ENCODE peak calls at places on chromosome 17, in four cellular contexts. One of them, this sample, is unnamed.

GRCh38 chr17:71900830-71901229 is 220.0 kb upstream of the SOX9 start:
- DNase-seq in dorsolateral prefrontal cortex: no peak
- DNase-seq in A549: no peak
- DNase-seq in mesothelial cell of epicardium: no peak
- DNase-seq in this sample: no peak

GRCh38 chr17:36072431-36073121 is 8.5 kb downstream of the CCL18 start:
- DNase-seq in A549: peak; percentile 52
- DNase-seq in mesothelial cell of epicardium: no peak
- DNase-seq in dorsolateral prefrontal cortex: no peak
- DNase-seq in this sample: peak; percentile 84

GRCh38 chr17:46960152-46960551 is 18.9 kb downstream of the RPRML start:
- DNase-seq in dorsolateral prefrontal cortex: no peak
- DNase-seq in A549: no peak
- DNase-seq in mesothelial cell of epicardium: no peak
- DNase-seq in this sample: no peak

GRCh38 chr17:82031303-82031884 is at the start of gene RAC3:
- DNase-seq in mesothelial cell of epicardium: no peak
- DNase-seq in dorsolateral prefrontal cortex: no peak
- DNase-seq in A549: no peak
- DNase-seq in this sample: no peak

GRCh38 chr17:49904904-49905303 is 57.0 kb upstream of the TAC4 start:
- DNase-seq in dorsolateral prefrontal cortex: no peak
- DNase-seq in A549: no peak
- DNase-seq in mesothelial cell of epicardium: no peak
- DNase-seq in this sample: no peak

GRCh38 chr17:49730787-49731441 is 23.1 kb upstream of the SLC35B1 start:
- DNase-seq in A549: no peak
- DNase-seq in dorsolateral prefrontal cortex: no peak
- DNase-seq in mesothelial cell of epicardium: no peak
- DNase-seq in this sample: no peak

GRCh38 chr17:82647593-82648164 is 565 bp downstream of the WDR45B start:
- DNase-seq in mesothelial cell of epicardium: no peak
- DNase-seq in A549: no peak
- DNase-seq in dorsolateral prefrontal cortex: no peak
- DNase-seq in this sample: peak; percentile 45

GRCh38 chr17:4934173-4934979 is 2.3 kb downstream of the GP1BA start:
- DNase-seq in A549: no peak
- DNase-seq in dorsolateral prefrontal cortex: no peak
- DNase-seq in mesothelial cell of epicardium: no peak
- DNase-seq in this sample: no peak

GRCh38 chr17:41322264-41322902 is 6.9 kb upstream of the KRTAP17-1 start:
- DNase-seq in dorsolateral prefrontal cortex: no peak
- DNase-seq in mesothelial cell of epicardium: no peak
- DNase-seq in A549: peak; percentile 68
- DNase-seq in this sample: no peak

GRCh38 chr17:61219460-61219859 is 180.2 kb upstream of the TBX2 start:
- DNase-seq in mesothelial cell of epicardium: no peak
- DNase-seq in A549: no peak
- DNase-seq in dorsolateral prefrontal cortex: no peak
- DNase-seq in this sample: no peak
- TF ChIP-seq CTCF in mesothelial cell of epicardium: no peak
- TF ChIP-seq CTCF in A549: no peak
- TF ChIP-seq CTCF in dorsolateral prefrontal cortex: no peak
- TF ChIP-seq CTCF in this sample: no peak

GRCh38 chr17:42878123-42878880 is 22.3 kb upstream of the G6PC1 start:
- DNase-seq in mesothelial cell of epicardium: no peak
- DNase-seq in A549: peak; percentile 25
- DNase-seq in dorsolateral prefrontal cortex: no peak
- DNase-seq in this sample: no peak
- TF ChIP-seq CTCF in mesothelial cell of epicardium: no peak
- TF ChIP-seq CTCF in A549: no peak
- TF ChIP-seq CTCF in dorsolateral prefrontal cortex: no peak
- TF ChIP-seq CTCF in this sample: no peak

DNA sequence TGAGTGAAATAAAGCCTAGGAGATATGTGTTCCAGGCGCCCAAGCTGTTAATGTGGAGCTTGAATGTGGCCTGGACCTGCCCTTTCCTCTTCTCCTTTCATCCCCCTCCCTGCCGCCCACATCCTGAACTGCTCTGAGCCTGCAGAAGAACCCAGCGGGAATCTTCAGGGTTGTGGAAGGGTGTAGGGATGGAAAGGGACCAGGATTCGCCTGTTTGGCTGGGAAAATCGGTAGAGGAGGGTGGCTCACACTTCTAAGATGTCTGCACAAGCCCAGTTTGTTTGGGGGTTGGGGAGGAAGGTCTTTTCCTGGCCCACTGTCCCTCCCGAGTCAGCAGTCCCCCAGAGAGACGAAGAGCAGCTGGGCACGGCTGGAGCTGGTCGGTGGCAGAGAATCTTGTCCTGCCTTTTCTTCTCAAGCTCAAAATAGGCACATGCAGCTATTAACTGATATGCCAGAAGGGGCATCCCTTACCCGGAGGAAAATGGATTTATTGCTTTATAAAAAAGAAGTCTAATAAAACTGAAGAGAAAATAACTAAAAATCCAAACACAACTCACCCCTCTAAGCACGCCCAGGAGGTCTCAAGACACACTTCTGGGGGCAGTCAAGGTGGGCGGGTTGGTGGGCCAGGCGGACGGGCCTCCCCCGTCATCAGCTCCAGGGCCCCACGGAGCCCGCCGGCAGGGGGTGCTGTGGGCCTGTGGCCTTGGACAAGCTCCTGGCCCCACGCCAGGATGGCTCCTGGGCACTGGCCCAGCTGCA is 11.5 kb upstream of the PITPNA start:
- DNase-seq in A549: peak; percentile 82
- DNase-seq in mesothelial cell of epicardium: peak; percentile 75
- DNase-seq in dorsolateral prefrontal cortex: peak; percentile 71
- DNase-seq in this sample: peak; percentile 90
- TF ChIP-seq CTCF in A549: peak; percentile 98
- TF ChIP-seq CTCF in mesothelial cell of epicardium: peak; percentile 68
- TF ChIP-seq CTCF in dorsolateral prefrontal cortex: peak; percentile 94
- TF ChIP-seq CTCF in this sample: peak; percentile 93

GRCh38 chr17:80414803-80415625 is at the start of gene ENDOV:
- DNase-seq in mesothelial cell of epicardium: peak; percentile 90
- DNase-seq in dorsolateral prefrontal cortex: peak; percentile 89
- DNase-seq in A549: peak; percentile 97
- DNase-seq in this sample: peak; percentile 95
- TF ChIP-seq CTCF in mesothelial cell of epicardium: no peak
- TF ChIP-seq CTCF in dorsolateral prefrontal cortex: peak; percentile 16
- TF ChIP-seq CTCF in A549: no peak
- TF ChIP-seq CTCF in this sample: no peak

GRCh38 chr17:66730497-66730923 is 104.4 kb upstream of the CACNG5 start:
- DNase-seq in A549: no peak
- DNase-seq in mesothelial cell of epicardium: no peak
- DNase-seq in dorsolateral prefrontal cortex: no peak
- DNase-seq in this sample: no peak
- TF ChIP-seq CTCF in A549: no peak
- TF ChIP-seq CTCF in mesothelial cell of epicardium: no peak
- TF ChIP-seq CTCF in dorsolateral prefrontal cortex: no peak
- TF ChIP-seq CTCF in this sample: no peak

This sample was measured in colonic mucosa.